ENCODE peak calls at places on chromosome 21, in ten cellular contexts. One of them, this sample, is unnamed.

GRCh38 chr21:42534361-42534900 is 20.8 kb downstream of the SLC37A1 start:
- DNase-seq in DND-41: peak; percentile 23
- DNase-seq in neural progenitor cell: no peak
- DNase-seq in ovary: no peak
- DNase-seq in heart left ventricle: no peak
- DNase-seq in right lobe of liver: peak; percentile 49
- DNase-seq in right atrium auricular region: no peak
- DNase-seq in colonic mucosa: no peak
- DNase-seq in body of pancreas: no peak
- DNase-seq in tibial nerve: no peak
- DNase-seq in this sample: no peak

GRCh38 chr21:23471877-23472276 is 2135.4 kb downstream of the MRPL39 start:
- DNase-seq in DND-41: no peak
- DNase-seq in neural progenitor cell: no peak
- DNase-seq in ovary: no peak
- DNase-seq in heart left ventricle: no peak
- DNase-seq in right lobe of liver: no peak
- DNase-seq in right atrium auricular region: no peak
- DNase-seq in colonic mucosa: no peak
- DNase-seq in body of pancreas: no peak
- DNase-seq in tibial nerve: no peak
- DNase-seq in this sample: no peak

GRCh38 chr21:33026878-33027400 is 1.2 kb downstream of the OLIG2 start:
- DNase-seq in DND-41: no peak
- DNase-seq in neural progenitor cell: peak; percentile 70
- DNase-seq in ovary: no peak
- DNase-seq in heart left ventricle: no peak
- DNase-seq in right lobe of liver: no peak
- DNase-seq in right atrium auricular region: no peak
- DNase-seq in colonic mucosa: no peak
- DNase-seq in body of pancreas: no peak
- DNase-seq in tibial nerve: no peak
- DNase-seq in this sample: no peak

GRCh38 chr21:38930065-38930464 is 124.3 kb downstream of the ETS2 start:
- DNase-seq in DND-41: no peak
- DNase-seq in neural progenitor cell: no peak
- DNase-seq in ovary: no peak
- DNase-seq in heart left ventricle: no peak
- DNase-seq in right lobe of liver: no peak
- DNase-seq in right atrium auricular region: no peak
- DNase-seq in colonic mucosa: no peak
- DNase-seq in body of pancreas: no peak
- DNase-seq in tibial nerve: no peak
- DNase-seq in this sample: no peak

GRCh38 chr21:33789697-33790096 is 125.9 kb downstream of the ATP5PO start:
- DNase-seq in DND-41: no peak
- DNase-seq in neural progenitor cell: no peak
- DNase-seq in ovary: no peak
- DNase-seq in heart left ventricle: no peak
- DNase-seq in right lobe of liver: no peak
- DNase-seq in right atrium auricular region: no peak
- DNase-seq in colonic mucosa: no peak
- DNase-seq in body of pancreas: no peak
- DNase-seq in tibial nerve: no peak
- DNase-seq in this sample: no peak

GRCh38 chr21:41321211-41321907 is 4.8 kb downstream of the FAM3B start:
- DNase-seq in DND-41: peak; percentile 70
- DNase-seq in neural progenitor cell: no peak
- DNase-seq in ovary: no peak
- DNase-seq in heart left ventricle: no peak
- DNase-seq in right lobe of liver: no peak
- DNase-seq in right atrium auricular region: no peak
- DNase-seq in colonic mucosa: no peak
- DNase-seq in body of pancreas: peak; percentile 39
- DNase-seq in tibial nerve: no peak
- DNase-seq in this sample: no peak

GRCh38 chr21:29187939-29188338 is 57.5 kb downstream of the MAP3K7CL start:
- DNase-seq in DND-41: no peak
- DNase-seq in neural progenitor cell: no peak
- DNase-seq in ovary: no peak
- DNase-seq in heart left ventricle: no peak
- DNase-seq in right lobe of liver: peak; percentile 83
- DNase-seq in right atrium auricular region: no peak
- DNase-seq in colonic mucosa: no peak
- DNase-seq in body of pancreas: peak; percentile 61
- DNase-seq in tibial nerve: no peak
- DNase-seq in this sample: peak; percentile 66

GRCh38 chr21:35457097-35457496 is 408.0 kb upstream of the RUNX1 start:
- DNase-seq in DND-41: no peak
- DNase-seq in neural progenitor cell: no peak
- DNase-seq in ovary: no peak
- DNase-seq in heart left ventricle: no peak
- DNase-seq in right lobe of liver: no peak
- DNase-seq in right atrium auricular region: no peak
- DNase-seq in colonic mucosa: no peak
- DNase-seq in body of pancreas: no peak
- DNase-seq in tibial nerve: no peak
- DNase-seq in this sample: no peak

GRCh38 chr21:33434770-33435360 is 31.7 kb downstream of the IFNGR2 start:
- DNase-seq in DND-41: no peak
- DNase-seq in neural progenitor cell: no peak
- DNase-seq in ovary: no peak
- DNase-seq in heart left ventricle: no peak
- DNase-seq in right lobe of liver: no peak
- DNase-seq in right atrium auricular region: no peak
- DNase-seq in colonic mucosa: no peak
- DNase-seq in body of pancreas: no peak
- DNase-seq in tibial nerve: no peak
- DNase-seq in this sample: no peak

GRCh38 chr21:29078884-29079765 is 5.7 kb upstream of the CCT8 start:
- DNase-seq in DND-41: peak; percentile 57
- DNase-seq in neural progenitor cell: no peak
- DNase-seq in ovary: no peak
- DNase-seq in heart left ventricle: no peak
- DNase-seq in right lobe of liver: no peak
- DNase-seq in right atrium auricular region: no peak
- DNase-seq in colonic mucosa: peak; percentile 29
- DNase-seq in body of pancreas: peak; percentile 19
- DNase-seq in tibial nerve: no peak
- DNase-seq in this sample: no peak

GRCh38 chr21:46144464-46145070 is 10.8 kb downstream of the FTCD start:
- DNase-seq in DND-41: no peak
- DNase-seq in neural progenitor cell: no peak
- DNase-seq in ovary: peak; percentile 22
- DNase-seq in heart left ventricle: no peak
- DNase-seq in right lobe of liver: peak; percentile 44
- DNase-seq in right atrium auricular region: no peak
- DNase-seq in colonic mucosa: no peak
- DNase-seq in body of pancreas: no peak
- DNase-seq in tibial nerve: no peak
- DNase-seq in this sample: no peak

GRCh38 chr21:26506951-26507350 is 66.1 kb downstream of the CYYR1 start:
- DNase-seq in DND-41: no peak
- DNase-seq in neural progenitor cell: no peak
- DNase-seq in ovary: no peak
- DNase-seq in heart left ventricle: no peak
- DNase-seq in right lobe of liver: no peak
- DNase-seq in right atrium auricular region: no peak
- DNase-seq in colonic mucosa: no peak
- DNase-seq in body of pancreas: no peak
- DNase-seq in tibial nerve: no peak
- DNase-seq in this sample: no peak

GRCh38 chr21:36540700-36541099 is 60.8 kb upstream of the CLDN14 start:
- DNase-seq in DND-41: no peak
- DNase-seq in neural progenitor cell: no peak
- DNase-seq in ovary: no peak
- DNase-seq in heart left ventricle: no peak
- DNase-seq in right lobe of liver: no peak
- DNase-seq in right atrium auricular region: no peak
- DNase-seq in colonic mucosa: no peak
- DNase-seq in body of pancreas: no peak
- DNase-seq in tibial nerve: no peak
- DNase-seq in this sample: no peak

GRCh38 chr21:36544545-36544944 is 64.6 kb upstream of the CLDN14 start:
- DNase-seq in DND-41: no peak
- DNase-seq in neural progenitor cell: no peak
- DNase-seq in ovary: no peak
- DNase-seq in heart left ventricle: no peak
- DNase-seq in right lobe of liver: peak; percentile 63
- DNase-seq in right atrium auricular region: no peak
- DNase-seq in colonic mucosa: no peak
- DNase-seq in body of pancreas: no peak
- DNase-seq in tibial nerve: no peak
- DNase-seq in this sample: no peak

GRCh38 chr21:36541721-36542139 is 61.8 kb upstream of the CLDN14 start:
- DNase-seq in DND-41: no peak
- DNase-seq in neural progenitor cell: no peak
- DNase-seq in ovary: no peak
- DNase-seq in heart left ventricle: no peak
- DNase-seq in right lobe of liver: no peak
- DNase-seq in right atrium auricular region: no peak
- DNase-seq in colonic mucosa: no peak
- DNase-seq in body of pancreas: no peak
- DNase-seq in tibial nerve: no peak
- DNase-seq in this sample: no peak

GRCh38 chr21:36543924-36544323 is 64.0 kb upstream of the CLDN14 start:
- DNase-seq in DND-41: no peak
- DNase-seq in neural progenitor cell: no peak
- DNase-seq in ovary: no peak
- DNase-seq in heart left ventricle: no peak
- DNase-seq in right lobe of liver: no peak
- DNase-seq in right atrium auricular region: no peak
- DNase-seq in colonic mucosa: no peak
- DNase-seq in body of pancreas: no peak
- DNase-seq in tibial nerve: no peak
- DNase-seq in this sample: no peak

DNA sequence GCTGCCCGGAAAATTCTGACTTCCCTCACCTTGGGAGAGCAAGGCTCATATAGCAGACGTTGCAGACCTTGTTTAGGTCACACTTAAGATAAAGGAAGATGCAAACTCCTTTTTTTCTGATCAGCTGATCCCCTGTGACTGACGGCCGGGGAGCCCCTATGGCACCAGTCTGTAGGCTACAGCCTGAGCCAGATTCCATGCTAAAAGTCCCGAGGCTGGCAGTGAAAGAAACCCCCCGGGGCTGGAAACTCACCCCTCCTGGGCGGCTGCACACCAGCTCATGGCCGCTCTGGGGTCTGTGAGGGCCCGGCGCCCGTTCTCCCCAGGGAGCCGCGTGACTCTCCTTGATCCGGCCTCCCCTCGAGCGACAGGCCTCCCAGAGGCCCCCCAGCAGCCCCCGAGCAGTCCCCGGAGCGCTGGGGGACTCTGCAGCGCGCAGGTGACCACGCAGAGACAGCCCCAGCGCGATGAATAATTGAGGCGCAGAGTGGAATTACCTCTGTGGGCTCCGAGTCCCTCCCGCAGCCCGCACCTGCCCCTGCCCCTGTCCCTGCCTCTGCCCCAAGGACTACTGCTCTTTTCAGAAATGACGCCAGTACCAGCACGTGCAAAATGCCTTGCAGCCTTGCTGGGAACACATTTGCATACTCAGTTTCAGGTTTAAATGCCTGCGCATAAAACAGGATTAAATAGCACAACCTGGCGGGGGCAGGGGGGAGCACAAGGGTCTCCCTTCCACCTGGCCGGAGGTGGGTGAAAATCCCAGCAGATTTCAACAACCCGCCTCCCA is 62.6 kb upstream of the CLDN14 start:
- DNase-seq in DND-41: no peak
- DNase-seq in neural progenitor cell: peak; percentile 54
- DNase-seq in ovary: no peak
- DNase-seq in heart left ventricle: no peak
- DNase-seq in right lobe of liver: no peak
- DNase-seq in right atrium auricular region: no peak
- DNase-seq in colonic mucosa: no peak
- DNase-seq in body of pancreas: peak; percentile 16
- DNase-seq in tibial nerve: no peak
- DNase-seq in this sample: no peak
- H3K4me3 ChIP-seq in DND-41: no peak overlapping the region
- H3K4me3 ChIP-seq in neural progenitor cell: peak overlapping the region; percentile 37
- H3K4me3 ChIP-seq in ovary: no peak overlapping the region
- H3K4me3 ChIP-seq in heart left ventricle: no peak overlapping the region
- H3K4me3 ChIP-seq in right lobe of liver: no peak overlapping the region
- H3K4me3 ChIP-seq in right atrium auricular region: no peak overlapping the region
- H3K4me3 ChIP-seq in colonic mucosa: no peak overlapping the region
- H3K4me3 ChIP-seq in body of pancreas: no peak overlapping the region
- H3K4me3 ChIP-seq in tibial nerve: no peak overlapping the region
- H3K4me3 ChIP-seq in this sample: no peak overlapping the region

DNA sequence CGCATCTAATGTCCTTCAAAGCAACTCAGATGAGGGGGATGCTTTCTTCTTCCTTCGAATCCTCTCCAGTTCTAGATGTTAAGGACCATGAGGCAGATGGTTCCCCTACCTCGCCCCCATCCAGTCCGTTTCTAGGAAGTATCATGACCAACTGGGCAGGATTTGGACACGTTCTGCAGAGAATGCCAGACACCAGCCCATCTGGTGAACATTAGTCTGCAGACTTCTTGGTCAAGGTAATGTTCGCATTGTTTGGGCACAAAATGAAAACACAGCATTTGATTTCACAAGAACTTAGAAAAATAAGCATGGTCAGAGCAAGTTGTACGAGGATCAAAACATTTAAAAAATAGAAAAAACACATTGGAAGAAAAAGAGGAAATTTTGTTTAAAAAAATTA is 25.4 kb upstream of the ADARB1 start:
- DNase-seq in DND-41: no peak
- DNase-seq in neural progenitor cell: no peak
- DNase-seq in ovary: no peak
- DNase-seq in heart left ventricle: no peak
- DNase-seq in right lobe of liver: no peak
- DNase-seq in right atrium auricular region: no peak
- DNase-seq in colonic mucosa: no peak
- DNase-seq in body of pancreas: no peak
- DNase-seq in tibial nerve: no peak
- DNase-seq in this sample: no peak
- H3K27ac ChIP-seq in DND-41: no peak overlapping the region
- H3K27ac ChIP-seq in neural progenitor cell: no peak overlapping the region
- H3K27ac ChIP-seq in ovary: no peak overlapping the region
- H3K27ac ChIP-seq in heart left ventricle: no peak overlapping the region
- H3K27ac ChIP-seq in right lobe of liver: no peak overlapping the region
- H3K27ac ChIP-seq in right atrium auricular region: no peak overlapping the region
- H3K27ac ChIP-seq in colonic mucosa: no peak overlapping the region
- H3K27ac ChIP-seq in body of pancreas: no peak overlapping the region
- H3K27ac ChIP-seq in tibial nerve: no peak overlapping the region
- H3K27ac ChIP-seq in this sample: no peak overlapping the region

GRCh38 chr21:18725653-18726052 is 322.1 kb upstream of the TMPRSS15 start:
- DNase-seq in DND-41: no peak
- DNase-seq in neural progenitor cell: peak; percentile 9
- DNase-seq in ovary: no peak
- DNase-seq in heart left ventricle: no peak
- DNase-seq in right lobe of liver: no peak
- DNase-seq in right atrium auricular region: no peak
- DNase-seq in colonic mucosa: no peak
- DNase-seq in body of pancreas: no peak
- DNase-seq in tibial nerve: no peak
- DNase-seq in this sample: no peak
- TF ChIP-seq CTCF in DND-41: no peak
- TF ChIP-seq CTCF in neural progenitor cell: peak; percentile 33
- TF ChIP-seq CTCF in ovary: no peak
- TF ChIP-seq CTCF in heart left ventricle: no peak
- TF ChIP-seq CTCF in right lobe of liver: no peak
- TF ChIP-seq CTCF in right atrium auricular region: no peak
- TF ChIP-seq CTCF in colonic mucosa: no peak
- TF ChIP-seq CTCF in body of pancreas: no peak
- TF ChIP-seq CTCF in tibial nerve: no peak
- TF ChIP-seq CTCF in this sample: no peak

GRCh38 chr21:44814498-44815023 is 3.3 kb downstream of the SUMO3 start:
- DNase-seq in DND-41: no peak
- DNase-seq in neural progenitor cell: no peak
- DNase-seq in ovary: no peak
- DNase-seq in heart left ventricle: no peak
- DNase-seq in right lobe of liver: no peak
- DNase-seq in right atrium auricular region: no peak
- DNase-seq in colonic mucosa: no peak
- DNase-seq in body of pancreas: no peak
- DNase-seq in tibial nerve: no peak
- DNase-seq in this sample: no peak
- H3K4me3 ChIP-seq in DND-41: no peak overlapping the region
- H3K4me3 ChIP-seq in neural progenitor cell: no peak overlapping the region
- H3K4me3 ChIP-seq in ovary: no peak overlapping the region
- H3K4me3 ChIP-seq in heart left ventricle: no peak overlapping the region
- H3K4me3 ChIP-seq in right lobe of liver: no peak overlapping the region
- H3K4me3 ChIP-seq in right atrium auricular region: no peak overlapping the region
- H3K4me3 ChIP-seq in colonic mucosa: no peak overlapping the region
- H3K4me3 ChIP-seq in body of pancreas: no peak overlapping the region
- H3K4me3 ChIP-seq in tibial nerve: no peak overlapping the region
- H3K4me3 ChIP-seq in this sample: no peak overlapping the region